ENCODE peak calls at places on chromosomes 11 and 22, in ten cellular contexts. One of them, this sample, is unnamed.

GRCh38 chr11:41983458-41983857 is 524.0 kb upstream of the LRRC4C start:
- DNase-seq in uterus: no peak
- DNase-seq in IMR-90: no peak
- DNase-seq in adrenal gland: no peak
- DNase-seq in Peyer's patch: no peak
- DNase-seq in A549: no peak
- DNase-seq in right lobe of liver: no peak
- DNase-seq in stomach: no peak
- DNase-seq in tibial nerve: no peak
- DNase-seq in heart left ventricle: no peak
- DNase-seq in this sample: no peak

GRCh38 chr22:25232301-25232700 is 12.9 kb downstream of the CRYBB2 start:
- DNase-seq in uterus: no peak
- DNase-seq in IMR-90: peak; percentile 17
- DNase-seq in adrenal gland: no peak
- DNase-seq in Peyer's patch: no peak
- DNase-seq in A549: no peak
- DNase-seq in right lobe of liver: no peak
- DNase-seq in stomach: no peak
- DNase-seq in tibial nerve: no peak
- DNase-seq in heart left ventricle: no peak
- DNase-seq in this sample: no peak

GRCh38 chr22:38221407-38221806 is 19.6 kb downstream of the MAFF start:
- DNase-seq in uterus: no peak
- DNase-seq in IMR-90: no peak
- DNase-seq in adrenal gland: no peak
- DNase-seq in Peyer's patch: no peak
- DNase-seq in A549: no peak
- DNase-seq in right lobe of liver: no peak
- DNase-seq in stomach: no peak
- DNase-seq in tibial nerve: no peak
- DNase-seq in heart left ventricle: no peak
- DNase-seq in this sample: no peak

GRCh38 chr11:62664405-62665074 is 470 bp downstream of the C11orf98 start:
- DNase-seq in uterus: no peak
- DNase-seq in IMR-90: peak; percentile 50
- DNase-seq in adrenal gland: peak; percentile 49
- DNase-seq in Peyer's patch: no peak
- DNase-seq in A549: peak; percentile 72
- DNase-seq in right lobe of liver: no peak
- DNase-seq in stomach: peak; percentile 55
- DNase-seq in tibial nerve: no peak
- DNase-seq in heart left ventricle: no peak
- DNase-seq in this sample: no peak

GRCh38 chr22:46826438-46826837 is 64.0 kb downstream of the TBC1D22A start:
- DNase-seq in uterus: no peak
- DNase-seq in IMR-90: no peak
- DNase-seq in adrenal gland: no peak
- DNase-seq in Peyer's patch: no peak
- DNase-seq in A549: no peak
- DNase-seq in right lobe of liver: no peak
- DNase-seq in stomach: no peak
- DNase-seq in tibial nerve: no peak
- DNase-seq in heart left ventricle: no peak
- DNase-seq in this sample: no peak

GRCh38 chr22:50696799-50697561 is 24.4 kb downstream of the SHANK3 start:
- DNase-seq in uterus: no peak
- DNase-seq in IMR-90: no peak
- DNase-seq in adrenal gland: peak; percentile 12
- DNase-seq in Peyer's patch: peak; percentile 51
- DNase-seq in A549: no peak
- DNase-seq in right lobe of liver: peak; percentile 36
- DNase-seq in stomach: no peak
- DNase-seq in tibial nerve: no peak
- DNase-seq in heart left ventricle: no peak
- DNase-seq in this sample: no peak

GRCh38 chr11:69216609-69217008 is 60.9 kb downstream of the SMIM38 start:
- DNase-seq in uterus: no peak
- DNase-seq in IMR-90: peak; percentile 22
- DNase-seq in adrenal gland: no peak
- DNase-seq in Peyer's patch: peak; percentile 30
- DNase-seq in A549: no peak
- DNase-seq in right lobe of liver: no peak
- DNase-seq in stomach: peak; percentile 8
- DNase-seq in tibial nerve: no peak
- DNase-seq in heart left ventricle: no peak
- DNase-seq in this sample: no peak

GRCh38 chr11:35082322-35083180 is 56.4 kb upstream of the CD44 start:
- DNase-seq in uterus: peak; percentile 66
- DNase-seq in IMR-90: peak; percentile 83
- DNase-seq in adrenal gland: no peak
- DNase-seq in Peyer's patch: peak; percentile 55
- DNase-seq in A549: peak; percentile 81
- DNase-seq in right lobe of liver: peak; percentile 49
- DNase-seq in stomach: peak; percentile 51
- DNase-seq in tibial nerve: peak; percentile 20
- DNase-seq in heart left ventricle: peak; percentile 66
- DNase-seq in this sample: peak; percentile 33

GRCh38 chr11:71101046-71101445 is 151.3 kb downstream of the SHANK2 start:
- DNase-seq in uterus: no peak
- DNase-seq in IMR-90: no peak
- DNase-seq in adrenal gland: no peak
- DNase-seq in Peyer's patch: peak; percentile 3
- DNase-seq in A549: no peak
- DNase-seq in right lobe of liver: no peak
- DNase-seq in stomach: no peak
- DNase-seq in tibial nerve: no peak
- DNase-seq in heart left ventricle: no peak
- DNase-seq in this sample: no peak

GRCh38 chr22:42366815-42367581 is 65.2 kb downstream of the NFAM1 start:
- DNase-seq in uterus: peak; percentile 49
- DNase-seq in IMR-90: no peak
- DNase-seq in adrenal gland: no peak
- DNase-seq in Peyer's patch: no peak
- DNase-seq in A549: no peak
- DNase-seq in right lobe of liver: no peak
- DNase-seq in stomach: peak; percentile 83
- DNase-seq in tibial nerve: no peak
- DNase-seq in heart left ventricle: no peak
- DNase-seq in this sample: no peak

GRCh38 chr11:9688716-9689511 is 25.0 kb downstream of the SWAP70 start:
- DNase-seq in uterus: no peak
- DNase-seq in IMR-90: peak; percentile 81
- DNase-seq in adrenal gland: no peak
- DNase-seq in Peyer's patch: no peak
- DNase-seq in A549: no peak
- DNase-seq in right lobe of liver: no peak
- DNase-seq in stomach: no peak
- DNase-seq in tibial nerve: no peak
- DNase-seq in heart left ventricle: no peak
- DNase-seq in this sample: no peak

GRCh38 chr11:72613977-72614376 is 60.2 kb downstream of the PDE2A start:
- DNase-seq in uterus: no peak
- DNase-seq in IMR-90: no peak
- DNase-seq in adrenal gland: no peak
- DNase-seq in Peyer's patch: no peak
- DNase-seq in A549: no peak
- DNase-seq in right lobe of liver: no peak
- DNase-seq in stomach: no peak
- DNase-seq in tibial nerve: no peak
- DNase-seq in heart left ventricle: peak; percentile 47
- DNase-seq in this sample: peak; percentile 18

GRCh38 chr22:50473855-50474671 is 772 bp downstream of the SBF1 start:
- DNase-seq in uterus: no peak
- DNase-seq in IMR-90: peak; percentile 67
- DNase-seq in adrenal gland: peak; percentile 57
- DNase-seq in Peyer's patch: peak; percentile 74
- DNase-seq in A549: no peak
- DNase-seq in right lobe of liver: no peak
- DNase-seq in stomach: peak; percentile 49
- DNase-seq in tibial nerve: no peak
- DNase-seq in heart left ventricle: no peak
- DNase-seq in this sample: no peak

GRCh38 chr11:102553835-102554282 is 23.3 kb upstream of the MMP7 start:
- DNase-seq in uterus: no peak
- DNase-seq in IMR-90: no peak
- DNase-seq in adrenal gland: no peak
- DNase-seq in Peyer's patch: no peak
- DNase-seq in A549: peak; percentile 87
- DNase-seq in right lobe of liver: no peak
- DNase-seq in stomach: no peak
- DNase-seq in tibial nerve: no peak
- DNase-seq in heart left ventricle: no peak
- DNase-seq in this sample: no peak

GRCh38 chr11:126725521-126725920 is 275.0 kb downstream of the KIRREL3 start:
- DNase-seq in uterus: no peak
- DNase-seq in IMR-90: no peak
- DNase-seq in adrenal gland: no peak
- DNase-seq in Peyer's patch: no peak
- DNase-seq in A549: no peak
- DNase-seq in right lobe of liver: no peak
- DNase-seq in stomach: no peak
- DNase-seq in tibial nerve: no peak
- DNase-seq in heart left ventricle: no peak
- DNase-seq in this sample: no peak

GRCh38 chr11:71293961-71294782 is 41.8 kb upstream of the SHANK2 start:
- DNase-seq in uterus: no peak
- DNase-seq in IMR-90: no peak
- DNase-seq in adrenal gland: no peak
- DNase-seq in Peyer's patch: no peak
- DNase-seq in A549: no peak
- DNase-seq in right lobe of liver: no peak
- DNase-seq in stomach: peak; percentile 18
- DNase-seq in tibial nerve: no peak
- DNase-seq in heart left ventricle: no peak
- DNase-seq in this sample: no peak

GRCh38 chr22:40043086-40043485 is 48.3 kb downstream of the FAM83F start:
- DNase-seq in uterus: peak; percentile 54
- DNase-seq in IMR-90: no peak
- DNase-seq in adrenal gland: no peak
- DNase-seq in Peyer's patch: no peak
- DNase-seq in A549: no peak
- DNase-seq in right lobe of liver: peak; percentile 38
- DNase-seq in stomach: no peak
- DNase-seq in tibial nerve: no peak
- DNase-seq in heart left ventricle: no peak
- DNase-seq in this sample: no peak

GRCh38 chr22:36873614-36874308 is 13.0 kb downstream of the NCF4 start:
- DNase-seq in uterus: peak; percentile 26
- DNase-seq in IMR-90: peak; percentile 45
- DNase-seq in adrenal gland: peak; percentile 50
- DNase-seq in Peyer's patch: no peak
- DNase-seq in A549: peak; percentile 69
- DNase-seq in right lobe of liver: peak; percentile 56
- DNase-seq in stomach: peak; percentile 62
- DNase-seq in tibial nerve: no peak
- DNase-seq in heart left ventricle: peak; percentile 30
- DNase-seq in this sample: no peak

GRCh38 chr11:119339581-119340334 is 925 bp downstream of the C1QTNF5 start:
- DNase-seq in uterus: peak; percentile 70
- DNase-seq in IMR-90: no peak
- DNase-seq in adrenal gland: peak; percentile 77
- DNase-seq in Peyer's patch: peak; percentile 81
- DNase-seq in A549: no peak
- DNase-seq in right lobe of liver: peak; percentile 82
- DNase-seq in stomach: peak; percentile 73
- DNase-seq in tibial nerve: no peak
- DNase-seq in heart left ventricle: peak; percentile 85
- DNase-seq in this sample: no peak

GRCh38 chr11:21768388-21768787 is 424.5 kb upstream of the ANO5 start:
- DNase-seq in uterus: no peak
- DNase-seq in IMR-90: no peak
- DNase-seq in adrenal gland: no peak
- DNase-seq in Peyer's patch: no peak
- DNase-seq in A549: no peak
- DNase-seq in right lobe of liver: no peak
- DNase-seq in stomach: no peak
- DNase-seq in tibial nerve: no peak
- DNase-seq in heart left ventricle: no peak
- DNase-seq in this sample: no peak
- TF ChIP-seq POLR2A in uterus: no peak
- TF ChIP-seq POLR2A in IMR-90: no peak
- TF ChIP-seq POLR2A in adrenal gland: no peak
- TF ChIP-seq POLR2A in Peyer's patch: no peak
- TF ChIP-seq POLR2A in A549: no peak
- TF ChIP-seq POLR2A in right lobe of liver: no peak
- TF ChIP-seq POLR2A in stomach: no peak
- TF ChIP-seq POLR2A in tibial nerve: no peak
- TF ChIP-seq POLR2A in heart left ventricle: no peak
- TF ChIP-seq POLR2A in this sample: no peak

GRCh38 chr22:20192972-20193760 is 42.3 kb upstream of the CCDC188 start:
- DNase-seq in uterus: no peak
- DNase-seq in IMR-90: no peak
- DNase-seq in adrenal gland: no peak
- DNase-seq in Peyer's patch: no peak
- DNase-seq in A549: no peak
- DNase-seq in right lobe of liver: no peak
- DNase-seq in stomach: no peak
- DNase-seq in tibial nerve: no peak
- DNase-seq in heart left ventricle: no peak
- DNase-seq in this sample: no peak
- TF ChIP-seq CTCF in uterus: no peak
- TF ChIP-seq CTCF in IMR-90: no peak
- TF ChIP-seq CTCF in adrenal gland: no peak
- TF ChIP-seq CTCF in Peyer's patch: no peak
- TF ChIP-seq CTCF in A549: no peak
- TF ChIP-seq CTCF in right lobe of liver: no peak
- TF ChIP-seq CTCF in stomach: no peak
- TF ChIP-seq CTCF in tibial nerve: no peak
- TF ChIP-seq CTCF in heart left ventricle: no peak
- TF ChIP-seq CTCF in this sample: no peak

GRCh38 chr11:103624708-103625623 is 411.5 kb upstream of the DDI1 start:
- DNase-seq in uterus: no peak
- DNase-seq in IMR-90: peak; percentile 98
- DNase-seq in adrenal gland: no peak
- DNase-seq in Peyer's patch: no peak
- DNase-seq in A549: peak; percentile 97
- DNase-seq in right lobe of liver: no peak
- DNase-seq in stomach: no peak
- DNase-seq in tibial nerve: no peak
- DNase-seq in heart left ventricle: no peak
- DNase-seq in this sample: no peak
- TF ChIP-seq POLR2A in uterus: no peak
- TF ChIP-seq POLR2A in IMR-90: no peak
- TF ChIP-seq POLR2A in adrenal gland: no peak
- TF ChIP-seq POLR2A in Peyer's patch: no peak
- TF ChIP-seq POLR2A in A549: no peak
- TF ChIP-seq POLR2A in right lobe of liver: no peak
- TF ChIP-seq POLR2A in stomach: no peak
- TF ChIP-seq POLR2A in tibial nerve: no peak
- TF ChIP-seq POLR2A in heart left ventricle: no peak
- TF ChIP-seq POLR2A in this sample: no peak

GRCh38 chr11:93917673-93918072 is 67.3 kb upstream of the VSTM5 start:
- DNase-seq in uterus: no peak
- DNase-seq in IMR-90: no peak
- DNase-seq in adrenal gland: no peak
- DNase-seq in Peyer's patch: no peak
- DNase-seq in A549: no peak
- DNase-seq in right lobe of liver: no peak
- DNase-seq in stomach: no peak
- DNase-seq in tibial nerve: no peak
- DNase-seq in heart left ventricle: no peak
- DNase-seq in this sample: no peak

GRCh38 chr11:93922830-93923229 is 72.4 kb upstream of the VSTM5 start:
- DNase-seq in uterus: no peak
- DNase-seq in IMR-90: no peak
- DNase-seq in adrenal gland: no peak
- DNase-seq in Peyer's patch: no peak
- DNase-seq in A549: no peak
- DNase-seq in right lobe of liver: no peak
- DNase-seq in stomach: no peak
- DNase-seq in tibial nerve: no peak
- DNase-seq in heart left ventricle: no peak
- DNase-seq in this sample: no peak

GRCh38 chr11:93921695-93922468 is 71.5 kb upstream of the VSTM5 start:
- DNase-seq in uterus: no peak
- DNase-seq in IMR-90: peak; percentile 72
- DNase-seq in adrenal gland: peak; percentile 55
- DNase-seq in Peyer's patch: no peak
- DNase-seq in A549: peak; percentile 51
- DNase-seq in right lobe of liver: no peak
- DNase-seq in stomach: peak; percentile 48
- DNase-seq in tibial nerve: no peak
- DNase-seq in heart left ventricle: no peak
- DNase-seq in this sample: peak; percentile 4
- TF ChIP-seq CTCF in uterus: no peak
- TF ChIP-seq CTCF in IMR-90: peak; percentile 83
- TF ChIP-seq CTCF in adrenal gland: peak; percentile 32
- TF ChIP-seq CTCF in Peyer's patch: peak; percentile 59
- TF ChIP-seq CTCF in A549: peak; percentile 44
- TF ChIP-seq CTCF in right lobe of liver: peak; percentile 55
- TF ChIP-seq CTCF in stomach: peak; percentile 11
- TF ChIP-seq CTCF in tibial nerve: no peak
- TF ChIP-seq CTCF in heart left ventricle: peak; percentile 50
- TF ChIP-seq CTCF in this sample: peak; percentile 42

This sample was measured in esophagus squamous epithelium.